ENCODE peak calls at places on chromosomes 16 and 17, in five cellular contexts. D is A549, M is cardiac fibroblast, R is A673, X is spleen. Z is an unnamed sample.

GRCh38 chr16:69595127-69596036 is 29.6 kb downstream of the NFAT5 start:
- DNase-seq in D (peak), M (peak), R (no peak), X (no peak), Z (no peak)

GRCh38 chr17:17752822-17753448 is 71.7 kb downstream of the RAI1 start:
- DNase-seq in D (no peak), M (no peak), R (peak), X (peak), Z (no peak)

GRCh38 chr16:75306102-75306762 is 54.8 kb upstream of the BCAR1 start:
- DNase-seq in D (peak), M (no peak), R (no peak), X (no peak), Z (no peak)

GRCh38 chr17:29129731-29130130 is 50.5 kb downstream of the MYO18A start:
- DNase-seq in D (no peak), M (no peak), R (no peak), X (no peak), Z (no peak)

GRCh38 chr17:7340179-7340578 is 3.9 kb downstream of the ACAP1 start:
- DNase-seq in D (no peak), M (peak), R (no peak), X (no peak), Z (no peak)

GRCh38 chr17:75402038-75402437 is 3.4 kb downstream of the GRB2 start:
- DNase-seq in D (no peak), M (no peak), R (no peak), X (no peak), Z (no peak)

GRCh38 chr17:60327870-60328362 is 64.0 kb downstream of the USP32 start:
- DNase-seq in D (no peak), M (no peak), R (no peak), X (no peak), Z (peak)

GRCh38 chr16:46830417-46830901 is 521 bp downstream of the C16orf87 start:
- DNase-seq in D (no peak), M (peak), R (peak), X (peak), Z (no peak)

GRCh38 chr17:50257574-50258224 is 16.6 kb upstream of the TMEM92 start:
- DNase-seq in D (no peak), M (no peak), R (no peak), X (no peak), Z (no peak)

GRCh38 chr16:84449156-84450140 is 55.0 kb downstream of the MEAK7 start:
- DNase-seq in D (no peak), M (no peak), R (no peak), X (peak), Z (no peak)

GRCh38 chr17:1043601-1044251 is 46.8 kb downstream of the TIMM22 start:
- DNase-seq in D (no peak), M (peak), R (peak), X (peak), Z (peak)

GRCh38 chr16:84933774-84934571 is 77.4 kb downstream of the ZDHHC7 start:
- DNase-seq in D (no peak), M (peak), R (no peak), X (peak), Z (no peak)

GRCh38 chr17:82305727-82306300 is 11.6 kb downstream of the CD7 start:
- DNase-seq in D (no peak), M (no peak), R (no peak), X (peak), Z (no peak)

GRCh38 chr17:33381201-33381600 is 88.1 kb upstream of the ASIC2 start:
- DNase-seq in D (no peak), M (no peak), R (no peak), X (no peak), Z (peak)

GRCh38 chr16:86680661-86681439 is 102.5 kb downstream of the FOXL1 start:
- DNase-seq in D (no peak), M (peak), R (peak), X (no peak), Z (no peak)

GRCh38 chr17:10121971-10122707 is 76.3 kb downstream of the GAS7 start:
- DNase-seq in D (no peak), M (no peak), R (no peak), X (no peak), Z (no peak)

DNA sequence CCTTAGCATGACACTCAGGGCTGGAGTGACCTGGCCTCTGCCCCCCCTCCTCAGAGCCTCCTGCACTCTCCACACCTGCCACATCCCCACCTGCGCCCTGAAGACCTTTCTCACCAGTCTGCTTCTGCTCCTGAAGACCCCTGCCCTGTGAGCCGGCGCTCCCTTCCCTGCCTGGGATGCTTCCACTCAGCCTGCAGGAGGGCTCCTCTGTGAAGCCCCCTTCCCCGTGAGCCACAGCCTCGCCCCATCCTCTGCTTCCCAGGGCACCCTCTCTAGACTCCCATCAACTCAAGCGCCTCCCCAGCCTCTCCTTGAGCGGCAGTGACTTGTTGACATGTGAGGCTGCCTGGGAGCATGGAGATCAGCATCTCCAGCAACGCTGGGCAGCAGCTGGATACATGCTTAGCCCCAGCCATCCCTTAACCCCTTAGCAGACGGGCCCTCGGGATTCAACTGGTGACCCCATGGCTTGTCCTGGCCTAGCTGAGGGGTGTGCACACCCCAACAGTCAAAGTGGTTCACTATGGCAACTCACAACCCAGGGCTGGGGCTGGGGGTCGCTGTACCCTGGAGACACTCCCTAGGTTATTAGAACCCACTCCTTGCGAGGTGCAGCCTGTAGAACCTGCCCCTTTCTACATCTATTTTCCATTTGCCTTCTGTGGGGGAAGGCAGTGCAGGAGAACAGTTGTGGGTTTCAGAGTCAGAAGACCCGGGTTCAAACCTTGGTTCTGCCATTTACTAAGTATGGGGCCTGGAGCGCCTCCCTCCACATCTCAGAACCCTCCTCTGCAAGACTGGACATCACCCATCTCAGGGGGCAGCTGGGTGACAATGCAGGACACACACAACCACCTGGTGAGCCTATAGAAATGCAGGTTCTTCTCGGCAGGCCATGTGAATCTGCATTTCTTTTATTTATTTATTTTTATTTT is 21.5 kb downstream of the TMEM235 start:
- DNase-seq in D (no peak), M (no peak), R (no peak), X (peak), Z (no peak)
- TF ChIP-seq CTCF in D (no peak), M (no peak), R (no peak), X (no peak), Z (no peak)

GRCh38 chr17:56449176-56449575 is 144.3 kb upstream of the NOG start:
- DNase-seq in D (no peak), M (no peak), R (no peak), X (no peak), Z (no peak)
- TF ChIP-seq CTCF in D (no peak), M (no peak), R (no peak), X (no peak), Z (no peak)

GRCh38 chr17:47781397-47781796 is 40.2 kb downstream of the OSBPL7 start:
- DNase-seq in D (no peak), M (no peak), R (no peak), X (no peak), Z (no peak)

GRCh38 chr17:47776330-47777197 is 43.5 kb downstream of the TBX21 start:
- DNase-seq in D (peak), M (peak), R (peak), X (no peak), Z (peak)

GRCh38 chr17:47775181-47775580 is 42.1 kb downstream of the TBX21 start:
- DNase-seq in D (no peak), M (no peak), R (no peak), X (no peak), Z (no peak)

DNA sequence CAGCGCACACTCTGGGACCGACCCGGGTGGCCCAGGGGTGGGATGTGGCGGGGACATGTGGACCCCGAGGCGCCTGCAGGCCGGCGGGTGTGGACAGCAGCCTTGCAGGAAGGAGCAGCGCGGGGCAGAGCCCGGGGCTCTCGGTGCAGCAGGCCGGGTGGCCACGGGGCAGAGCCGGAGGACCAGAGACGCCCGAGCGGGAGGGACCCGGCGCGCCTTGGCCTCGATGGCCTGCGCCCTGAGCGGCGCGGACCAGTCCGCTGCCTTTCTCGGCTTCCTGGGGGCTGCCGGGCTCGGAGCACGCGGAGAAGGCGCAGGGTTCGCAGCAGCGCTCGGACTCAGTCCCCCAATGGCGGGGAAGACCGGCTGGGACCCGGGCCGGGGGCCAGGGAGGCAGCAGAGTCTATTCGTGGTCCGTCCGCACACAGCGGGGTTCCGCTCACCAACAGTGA is 43.4 kb downstream of the OSBPL7 start:
- DNase-seq in D (no peak), M (no peak), R (no peak), X (no peak), Z (no peak)
- TF ChIP-seq CTCF in D (no peak), M (no peak), R (no peak), X (no peak), Z (no peak)

DNA sequence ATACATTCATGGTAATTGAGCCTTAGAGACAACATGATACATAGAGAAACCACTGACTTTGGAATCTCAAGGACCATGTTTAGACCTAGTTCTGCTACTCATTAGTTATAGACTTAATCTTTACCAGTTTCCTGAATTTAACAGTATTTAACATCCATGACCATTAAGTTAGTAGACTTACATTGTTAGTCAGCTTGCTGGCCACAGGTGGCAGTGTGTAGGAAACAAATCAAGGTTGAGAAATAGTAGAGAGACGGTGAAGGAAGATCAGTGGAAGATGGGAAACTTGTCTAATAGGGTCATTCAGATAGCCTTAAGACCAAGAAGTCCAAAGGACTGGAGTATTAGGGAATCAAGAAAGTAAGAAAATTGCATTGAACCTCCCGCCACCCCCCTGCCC is 31.0 kb downstream of the OMG start:
- DNase-seq in D (no peak), M (no peak), R (peak), X (no peak), Z (no peak)
- TF ChIP-seq CTCF in D (peak), M (peak), R (peak), X (peak), Z (peak)

Z was measured in nephron progenitor cell.